ENCODE peak calls at places on chromosomes 12 and 14, in four cellular contexts. C, H, O and Y are unnamed samples. For H4K20me1, the result is how much of the 10 kb centered on the place peaks cover.

GRCh38 chr12:121805800-121806555 is 2.2 kb downstream of the SETD1B start:
- DNase-seq in C (no peak), H (peak), O (no peak), Y (no peak)

GRCh38 chr14:73426877-73427276 is 31.5 kb downstream of the NUMB start:
- DNase-seq in C (no peak), H (no peak), O (no peak), Y (peak)

GRCh38 chr12:55194382-55194781 is 26.4 kb upstream of the OR10A7 start:
- DNase-seq in C (no peak), H (no peak), O (no peak), Y (no peak)

GRCh38 chr12:52515927-52516831 is 4.0 kb downstream of the KRT5 start:
- DNase-seq in C (no peak), H (no peak), O (no peak), Y (no peak)

GRCh38 chr12:113136990-113137511 is 1.5 kb upstream of the RASAL1 start:
- DNase-seq in C (no peak), H (no peak), O (no peak), Y (no peak)

GRCh38 chr12:48263617-48264016 is 60.5 kb upstream of the OR10AD1 start:
- DNase-seq in C (no peak), H (no peak), O (no peak), Y (peak)

GRCh38 chr14:61493996-61494395 is 172.6 kb downstream of the PRKCH start:
- DNase-seq in C (no peak), H (no peak), O (no peak), Y (no peak)

GRCh38 chr14:65981192-65981843 is 504.9 kb upstream of the CCDC196 start:
- DNase-seq in C (no peak), H (no peak), O (no peak), Y (no peak)

GRCh38 chr12:51926718-51927117 is 19.4 kb downstream of the ACVRL1 start:
- DNase-seq in C (no peak), H (peak), O (peak), Y (peak)

GRCh38 chr14:88270781-88271180 is 52.3 kb downstream of the KCNK10 start:
- DNase-seq in C (peak), H (no peak), O (peak), Y (no peak)

GRCh38 chr12:30839643-30840190 is 85.0 kb upstream of the CAPRIN2 start:
- DNase-seq in C (no peak), H (no peak), O (no peak), Y (no peak)

GRCh38 chr12:92332552-92332951 is 186.9 kb upstream of the BTG1 start:
- DNase-seq in C (no peak), H (no peak), O (no peak), Y (no peak)

GRCh38 chr12:111887916-111888745 is 46.1 kb downstream of the MAPKAPK5 start:
- DNase-seq in C (no peak), H (no peak), O (no peak), Y (peak)

DNA sequence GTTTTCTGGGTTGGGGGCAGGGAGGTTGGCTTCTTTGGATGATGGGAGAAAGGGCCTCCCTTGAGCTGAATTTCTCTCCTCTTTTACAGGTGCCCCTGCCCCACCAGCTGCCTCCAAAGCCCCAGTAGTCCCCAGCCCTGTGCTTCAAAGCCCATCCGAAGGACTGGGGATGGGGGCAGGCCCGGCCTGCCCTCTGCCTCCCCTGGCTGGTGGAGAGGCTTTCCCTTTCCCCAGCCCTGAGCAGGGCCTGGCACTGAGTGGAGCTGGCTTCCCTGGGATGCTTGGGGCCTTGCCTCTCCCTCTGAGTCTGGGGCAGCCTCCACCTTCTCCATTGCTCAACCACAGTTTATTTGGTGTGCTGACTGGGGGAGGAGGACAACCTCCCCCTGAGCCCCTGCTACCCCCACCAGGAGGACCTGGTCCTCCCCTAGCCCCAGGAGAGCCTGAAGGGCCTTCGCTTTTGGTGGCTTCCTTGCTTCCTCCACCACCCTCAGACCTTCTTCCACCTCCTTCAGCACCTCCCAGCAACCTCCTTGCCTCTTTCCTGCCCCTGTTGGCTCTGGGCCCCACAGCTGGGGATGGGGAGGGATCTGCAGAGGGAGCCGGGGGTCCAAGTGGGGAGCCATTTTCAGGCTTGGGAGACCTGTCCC is 4.0 kb downstream of the MBD6 start:
- DNase-seq in C (no peak), H (no peak), O (no peak), Y (no peak)
- H4K20me1 ChIP-seq in C (under half), H (under half), O (under half), Y (under half)

GRCh38 chr14:58082491-58083098 is 69.4 kb downstream of the ARMH4 start:
- DNase-seq in C (no peak), H (peak), O (no peak), Y (peak)

GRCh38 chr14:58077621-58078020 is 74.4 kb downstream of the ARMH4 start:
- DNase-seq in C (no peak), H (no peak), O (no peak), Y (no peak)

GRCh38 chr14:58078068-58078467 is 73.9 kb downstream of the ARMH4 start:
- DNase-seq in C (no peak), H (no peak), O (no peak), Y (no peak)

GRCh38 chr14:58082011-58082410 is 70.0 kb downstream of the ARMH4 start:
- DNase-seq in C (no peak), H (no peak), O (no peak), Y (no peak)

GRCh38 chr14:58078471-58078870 is 73.5 kb downstream of the ARMH4 start:
- DNase-seq in C (no peak), H (no peak), O (no peak), Y (no peak)
- TF ChIP-seq JUN in C (no peak), H (no peak), O (no peak), Y (no peak)

DNA sequence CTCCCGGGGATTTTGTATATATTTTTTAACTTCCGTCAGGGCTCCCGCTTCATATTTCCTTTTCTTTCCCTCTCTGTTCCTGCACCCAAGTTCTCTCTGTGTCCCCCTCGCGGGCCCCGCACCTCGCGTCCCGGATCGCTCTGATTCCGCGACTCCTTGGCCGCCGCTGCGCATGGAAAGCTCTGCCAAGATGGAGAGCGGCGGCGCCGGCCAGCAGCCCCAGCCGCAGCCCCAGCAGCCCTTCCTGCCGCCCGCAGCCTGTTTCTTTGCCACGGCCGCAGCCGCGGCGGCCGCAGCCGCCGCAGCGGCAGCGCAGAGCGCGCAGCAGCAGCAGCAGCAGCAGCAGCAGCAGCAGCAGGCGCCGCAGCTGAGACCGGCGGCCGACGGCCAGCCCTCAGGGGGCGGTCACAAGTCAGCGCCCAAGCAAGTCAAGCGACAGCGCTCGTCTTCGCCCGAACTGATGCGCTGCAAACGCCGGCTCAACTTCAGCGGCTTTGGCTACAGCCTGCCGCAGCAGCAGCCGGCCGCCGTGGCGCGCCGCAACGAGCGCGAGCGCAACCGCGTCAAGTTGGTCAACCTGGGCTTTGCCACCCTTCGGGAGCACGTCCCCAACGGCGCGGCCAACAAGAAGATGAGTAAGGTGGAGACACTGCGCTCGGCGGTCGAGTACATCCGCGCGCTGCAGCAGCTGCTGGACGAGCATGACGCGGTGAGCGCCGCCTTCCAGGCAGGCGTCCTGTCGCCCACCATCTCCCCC is 777 bp downstream of the ASCL1 start:
- DNase-seq in C (no peak), H (no peak), O (no peak), Y (peak)
- TF ChIP-seq EZH2 in C (peak), H (no peak), O (no peak), Y (peak)

GRCh38 chr12:123337053-123337452 is 27.6 kb downstream of the SBNO1 start:
- DNase-seq in C (no peak), H (no peak), O (no peak), Y (no peak)
- H4K20me1 ChIP-seq in C (under half), H (under half), O (under half), Y (under half)